ENCODE peak calls at places on chromosomes 1 and 21, in four cellular contexts. E is neuronal stem cell, U is H1, P is mesenchymal stem cell. L is an unnamed sample.

GRCh38 chr1:72412286-72412685 is 129.9 kb upstream of the NEGR1 start:
- DNase-seq in P (no peak), E (no peak), U (no peak), L (peak)

GRCh38 chr1:2553871-2554620 is 2.1 kb upstream of the TNFRSF14 start:
- DNase-seq in E (no peak), U (no peak), P (no peak), L (no peak)

GRCh38 chr1:1371354-1371740 is 3.7 kb downstream of the AURKAIP1 start:
- DNase-seq in U (no peak), P (no peak), E (no peak), L (no peak)

GRCh38 chr1:230215049-230215448 is 148.0 kb downstream of the GALNT2 start:
- DNase-seq in U (no peak), E (no peak), P (peak), L (peak)

GRCh38 chr1:174194451-174194850 is 35.1 kb downstream of the RABGAP1L start:
- DNase-seq in E (no peak), U (no peak), P (no peak), L (no peak)

GRCh38 chr1:16156848-16157495 is 1.1 kb upstream of the EPHA2 start:
- DNase-seq in E (no peak), P (peak), U (no peak), L (peak)

GRCh38 chr1:167630568-167631385 is 745 bp downstream of the RCSD1 start:
- DNase-seq in U (no peak), P (no peak), E (no peak), L (no peak)

GRCh38 chr1:222946436-222946835 is 131.6 kb downstream of the DISP1 start:
- DNase-seq in U (no peak), E (no peak), P (no peak), L (no peak)

GRCh38 chr1:97433094-97433493 is 487.7 kb downstream of the DPYD start:
- DNase-seq in E (no peak), U (no peak), P (no peak), L (no peak)

GRCh38 chr1:203672354-203672753 is 45.7 kb downstream of the ATP2B4 start:
- DNase-seq in E (no peak), P (peak), U (no peak), L (peak)

GRCh38 chr1:210373878-210374599 is 45.3 kb downstream of the HHAT start:
- DNase-seq in P (peak), U (peak), E (peak), L (peak)

GRCh38 chr1:61184035-61184713 is 101.8 kb downstream of the NFIA start:
- DNase-seq in P (no peak), E (no peak), U (no peak), L (peak)

GRCh38 chr1:1529321-1529720 is 11.1 kb downstream of the TMEM240 start:
- DNase-seq in E (no peak), U (no peak), P (no peak), L (no peak)

GRCh38 chr1:154970631-154971340 is at the start of gene SHC1:
- DNase-seq in E (peak), U (peak), P (peak), L (peak)

GRCh38 chr1:71921935-71922559 is 360.3 kb downstream of the NEGR1 start:
- DNase-seq in E (no peak), U (no peak), P (no peak), L (no peak)

GRCh38 chr21:37580690-37581089 is 214.1 kb downstream of the DYRK1A start:
- DNase-seq in P (no peak), U (no peak), E (no peak), L (no peak)

GRCh38 chr1:117286562-117286961 is 75.8 kb upstream of the VTCN1 start:
- DNase-seq in U (no peak), E (no peak), P (no peak), L (no peak)

GRCh38 chr1:192550922-192551534 is 24.5 kb upstream of the RGS1 start:
- DNase-seq in U (no peak), P (peak), E (no peak), L (peak)

GRCh38 chr1:168112673-168113305 is 23.9 kb downstream of the GPR161 start:
- DNase-seq in U (no peak), P (peak), E (no peak), L (peak)

GRCh38 chr1:40341509-40342380 is 24.7 kb upstream of the COL9A2 start:
- DNase-seq in P (no peak), U (no peak), E (no peak), L (no peak)

GRCh38 chr1:8666394-8667167 is 150.9 kb downstream of the RERE start:
- DNase-seq in P (peak), U (no peak), E (no peak), L (peak)

GRCh38 chr1:13935336-13935735 is 235.3 kb downstream of the PRDM2 start:
- DNase-seq in P (no peak), E (no peak), U (no peak), L (no peak)

GRCh38 chr1:17201201-17202021 is 3.5 kb upstream of the PADI1 start:
- DNase-seq in U (no peak), P (no peak), E (no peak), L (no peak)

GRCh38 chr1:11550664-11551283 is 71.8 kb downstream of the DISP3 start:
- DNase-seq in U (peak), P (peak), E (peak), L (peak)

GRCh38 chr1:180360333-180361075 is 130.4 kb downstream of the LHX4 start:
- DNase-seq in E (no peak), P (no peak), U (no peak), L (peak)

GRCh38 chr1:30613188-30613587 is 110.2 kb downstream of the MATN1 start:
- DNase-seq in U (no peak), P (no peak), E (no peak), L (no peak)

GRCh38 chr1:65524931-65525296 is 104.4 kb downstream of the LEPR start:
- DNase-seq in E (no peak), U (no peak), P (no peak), L (no peak)

GRCh38 chr1:203480525-203481084 is 5.0 kb downstream of the PRELP start:
- DNase-seq in E (no peak), U (no peak), P (peak), L (peak)

GRCh38 chr1:46581685-46582455 is 22.2 kb downstream of the MKNK1 start:
- DNase-seq in U (no peak), P (no peak), E (no peak), L (no peak)

GRCh38 chr1:212721388-212722247 is 22.0 kb upstream of the BATF3 start:
- DNase-seq in E (no peak), P (peak), U (no peak), L (peak)

GRCh38 chr1:240194120-240194519 is 102.4 kb downstream of the FMN2 start:
- DNase-seq in P (no peak), E (no peak), U (no peak), L (peak)

GRCh38 chr21:25708467-25709065 is 26.1 kb downstream of the ATP5PF start:
- DNase-seq in U (no peak), E (peak), P (peak), L (peak)

GRCh38 chr1:111006556-111006955 is 42.8 kb upstream of the LRIF1 start:
- DNase-seq in U (no peak), E (no peak), P (no peak), L (no peak)
- H2BK5ac ChIP-seq in U (no peak), E (no peak), P (no peak), L (no peak)

GRCh38 chr21:34865922-34866271 is 183.2 kb downstream of the RUNX1 start:
- DNase-seq in E (no peak), U (peak), P (peak), L (no peak)
- H2BK5ac ChIP-seq in E (no peak), U (no peak), P (no peak), L (peak)

DNA sequence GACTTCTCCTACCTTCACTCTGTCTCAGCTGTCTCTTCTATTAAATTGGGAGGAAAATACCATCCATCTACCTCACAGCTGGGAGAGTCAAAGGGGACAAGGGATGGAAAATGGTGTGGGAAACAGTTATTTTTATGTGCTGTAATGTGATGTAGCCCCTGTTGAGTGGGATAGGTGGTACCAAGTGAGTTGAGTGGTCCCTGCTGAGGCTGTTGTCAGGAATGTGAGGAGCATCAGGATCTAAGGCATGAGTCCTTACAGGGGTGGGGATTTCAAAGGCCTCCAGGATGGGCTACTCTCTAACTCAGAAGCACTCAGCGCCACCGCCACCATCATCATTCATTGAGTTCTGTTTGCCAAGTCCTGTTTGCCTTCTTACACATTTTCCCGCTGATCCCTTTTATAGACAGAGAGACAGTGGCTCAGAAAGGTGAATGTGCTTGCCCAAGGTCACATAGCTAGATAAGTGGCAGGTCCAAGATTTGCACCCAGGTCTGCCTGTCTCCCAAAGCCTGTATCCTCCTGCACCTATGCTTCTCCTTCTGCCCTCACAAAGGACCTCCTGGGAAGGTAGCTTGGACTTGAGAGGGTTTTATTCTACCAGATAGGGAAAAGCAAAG is 4.6 kb upstream of the ID3 start:
- DNase-seq in E (no peak), P (no peak), U (no peak), L (no peak)
- H2BK5ac ChIP-seq in E (no peak), P (no peak), U (no peak), L (peak)

GRCh38 chr21:43597052-43597451 is 62.2 kb downstream of the HSF2BP start:
- DNase-seq in U (no peak), E (no peak), P (peak), L (peak)
- H2BK5ac ChIP-seq in U (no peak), E (no peak), P (no peak), L (peak)

GRCh38 chr1:236673284-236673919 is 12.9 kb upstream of the ACTN2 start:
- DNase-seq in P (no peak), U (no peak), E (no peak), L (peak)

GRCh38 chr1:236681184-236681583 is 5.1 kb upstream of the ACTN2 start:
- DNase-seq in U (no peak), P (no peak), E (no peak), L (no peak)

GRCh38 chr1:236677641-236678235 is 8.6 kb upstream of the ACTN2 start:
- DNase-seq in P (peak), E (no peak), U (no peak), L (no peak)
- H2BK5ac ChIP-seq in P (no peak), E (no peak), U (peak), L (no peak)

GRCh38 chr21:26845066-26845749 is at the start of gene ADAMTS1:
- DNase-seq in P (peak), E (peak), U (peak), L (peak)

GRCh38 chr21:26842300-26842699 is 2.9 kb downstream of the ADAMTS1 start:
- DNase-seq in E (no peak), P (peak), U (no peak), L (peak)

GRCh38 chr21:26842976-26843911 is 2.0 kb downstream of the ADAMTS1 start:
- DNase-seq in U (no peak), P (peak), E (peak), L (peak)

GRCh38 chr21:26844258-26845065 is 747 bp downstream of the ADAMTS1 start:
- DNase-seq in U (no peak), E (peak), P (peak), L (peak)

DNA sequence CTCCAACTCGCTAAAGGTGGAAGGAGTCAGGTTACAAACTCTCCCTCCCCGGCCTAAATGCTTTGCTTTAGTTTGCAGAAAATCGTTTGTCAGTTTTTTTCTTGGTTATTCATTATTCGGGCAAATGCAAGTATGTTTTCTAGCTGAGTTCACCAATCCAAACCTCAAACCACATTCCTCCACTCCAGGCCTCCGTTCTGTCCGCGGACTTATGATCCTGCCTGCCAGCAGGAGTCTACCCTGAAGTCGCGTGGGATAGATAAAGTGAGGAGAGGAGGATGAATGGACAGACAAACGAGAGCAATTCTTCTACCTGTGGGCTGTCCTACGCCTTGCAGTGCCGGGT is 1.3 kb downstream of the ADAMTS1 start:
- DNase-seq in P (peak), U (no peak), E (peak), L (peak)
- H2BK5ac ChIP-seq in P (peak), U (peak), E (no peak), L (peak)

DNA sequence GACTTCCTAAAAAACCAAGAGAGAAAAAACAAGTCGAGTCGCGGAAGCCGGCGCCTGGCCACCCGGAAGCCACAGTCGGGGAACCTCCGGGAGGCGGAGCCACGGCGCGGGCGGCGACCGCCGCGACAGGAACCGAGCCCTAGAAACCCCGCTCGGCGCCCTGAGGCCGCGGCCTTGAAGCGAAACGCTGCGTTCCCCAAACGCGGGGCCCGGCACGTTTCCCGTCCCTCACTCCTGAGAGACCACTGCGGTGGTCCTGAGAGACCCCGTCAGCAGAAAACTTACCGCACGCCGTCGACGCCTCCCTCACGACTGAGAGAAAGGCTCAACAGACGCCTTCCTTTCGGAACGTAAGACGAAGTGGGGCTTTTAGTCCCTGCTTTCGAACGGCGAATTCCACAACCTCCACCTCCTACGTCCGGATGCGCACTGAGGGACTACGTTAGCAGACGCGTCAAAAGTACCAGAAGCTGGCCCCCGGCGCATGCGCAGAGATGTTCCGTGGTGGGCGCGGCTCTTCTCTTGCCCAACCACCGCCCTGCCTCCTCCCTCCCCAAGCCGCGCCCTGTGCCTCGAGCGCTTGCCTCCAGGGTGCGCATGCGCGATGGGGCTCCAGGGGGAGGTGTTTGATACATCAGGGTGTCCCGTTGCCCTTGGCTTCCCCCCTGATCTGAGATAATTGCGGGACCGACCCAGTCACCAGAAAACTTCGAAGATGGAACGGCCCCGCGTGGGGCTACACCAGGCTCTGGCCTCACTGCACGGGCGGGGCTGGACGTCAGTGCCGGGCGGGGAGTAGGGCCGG is at the start of gene RSRP1:
- DNase-seq in P (peak), U (peak), E (peak), L (peak)
- H2BK5ac ChIP-seq in P (peak), U (peak), E (peak), L (peak)

GRCh38 chr1:37479255-37480124 is 5.1 kb downstream of the ZC3H12A start:
- DNase-seq in U (no peak), P (peak), E (no peak), L (peak)

GRCh38 chr1:37477946-37478345 is 3.6 kb downstream of the ZC3H12A start:
- DNase-seq in E (no peak), U (no peak), P (no peak), L (no peak)

GRCh38 chr1:37478890-37479254 is 4.5 kb downstream of the ZC3H12A start:
- DNase-seq in P (peak), U (no peak), E (no peak), L (peak)

GRCh38 chr1:37477198-37477931 is 3.0 kb downstream of the ZC3H12A start:
- DNase-seq in U (no peak), P (peak), E (no peak), L (peak)

GRCh38 chr1:37478451-37478871 is 4.1 kb downstream of the ZC3H12A start:
- DNase-seq in E (no peak), U (no peak), P (peak), L (peak)
- H2BK5ac ChIP-seq in E (no peak), U (no peak), P (no peak), L (peak)

DNA sequence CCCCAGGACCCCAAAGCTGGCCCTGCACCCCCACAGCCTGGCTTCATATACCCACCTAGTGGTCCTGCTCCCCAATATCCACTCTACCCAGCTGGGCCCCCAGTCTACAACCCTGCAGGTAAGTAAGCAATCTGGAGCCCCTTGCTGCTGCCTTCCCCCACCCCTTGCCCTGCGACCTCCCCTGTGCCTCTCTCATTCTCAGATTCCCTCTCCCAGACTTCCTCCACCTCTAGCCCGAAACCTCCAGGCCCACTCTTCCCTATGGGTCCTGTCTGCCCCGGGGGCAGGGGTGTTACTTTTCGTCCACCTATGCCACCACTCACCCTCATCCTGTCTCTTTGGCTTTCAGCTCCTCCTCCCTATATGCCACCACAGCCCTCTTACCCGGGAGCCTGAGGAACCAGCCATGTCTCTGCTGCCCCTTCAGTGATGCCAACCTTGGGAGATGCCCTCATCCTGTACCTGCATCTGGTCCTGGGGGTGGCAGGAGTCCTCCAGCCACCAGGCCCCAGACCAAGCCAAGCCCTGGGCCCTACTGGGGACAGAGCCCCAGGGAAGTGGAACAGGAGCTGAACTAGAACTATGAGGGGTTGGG is 2.9 kb downstream of the SHISA4 start:
- DNase-seq in U (no peak), E (no peak), P (no peak), L (no peak)
- H2BK5ac ChIP-seq in U (no peak), E (no peak), P (no peak), L (no peak)

GRCh38 chr21:17611414-17612022 is 1.2 kb downstream of the BTG3 start:
- DNase-seq in U (no peak), P (peak), E (peak), L (peak)
- H2BK5ac ChIP-seq in U (peak), P (no peak), E (no peak), L (peak)